ENCODE peak calls at places on chromosomes 12 and 14, in six cellular contexts. E, V, D, S, Y and I are unnamed samples. For H3K4me1, the result is how much of the 10 kb centered on the place peaks cover.

GRCh38 chr12:51636581-51636980 is 45.5 kb downstream of the SCN8A start:
- DNase-seq in E (no peak), V (no peak), D (no peak), S (no peak), Y (no peak), I (no peak)

GRCh38 chr14:31727797-31728196 is 166.6 kb downstream of the NUBPL start:
- DNase-seq in E (no peak), V (no peak), D (no peak), S (no peak), Y (no peak), I (no peak)

GRCh38 chr14:99686557-99687283 is 2.6 kb downstream of the CYP46A1 start:
- DNase-seq in E (peak), V (no peak), D (no peak), S (no peak), Y (no peak), I (peak)

GRCh38 chr12:51886021-51886710 is 1.7 kb upstream of the ANKRD33 start:
- DNase-seq in E (no peak), V (peak), D (peak), S (peak), Y (peak), I (peak)

GRCh38 chr12:103401421-103401820 is 94.3 kb downstream of the C12orf42 start:
- DNase-seq in E (no peak), V (no peak), D (no peak), S (peak), Y (no peak), I (no peak)

GRCh38 chr12:109346920-109347319 is 780 bp upstream of the MYO1H start:
- DNase-seq in E (no peak), V (no peak), D (peak), S (no peak), Y (no peak), I (no peak)

GRCh38 chr14:66165337-66165736 is 320.8 kb upstream of the CCDC196 start:
- DNase-seq in E (no peak), V (no peak), D (no peak), S (no peak), Y (no peak), I (no peak)

GRCh38 chr14:45135181-45135580 is 549 bp upstream of the FANCM start:
- DNase-seq in E (no peak), V (no peak), D (no peak), S (no peak), Y (no peak), I (no peak)

GRCh38 chr12:105047303-105047702 is 37.0 kb downstream of the ALDH1L2 start:
- DNase-seq in E (no peak), V (no peak), D (no peak), S (no peak), Y (no peak), I (no peak)

GRCh38 chr12:19390208-19390607 is 49.1 kb upstream of the AEBP2 start:
- DNase-seq in E (no peak), V (no peak), D (no peak), S (no peak), Y (no peak), I (no peak)

GRCh38 chr12:132004946-132005345 is 55.2 kb downstream of the EP400 start:
- DNase-seq in E (no peak), V (no peak), D (no peak), S (no peak), Y (no peak), I (no peak)

GRCh38 chr14:61504841-61505340 is 183.5 kb downstream of the PRKCH start:
- DNase-seq in E (no peak), V (no peak), D (no peak), S (no peak), Y (no peak), I (no peak)

GRCh38 chr14:61502459-61503093 is 181.2 kb downstream of the PRKCH start:
- DNase-seq in E (no peak), V (no peak), D (no peak), S (no peak), Y (no peak), I (no peak)

GRCh38 chr14:61503167-61503801 is 181.9 kb downstream of the PRKCH start:
- DNase-seq in E (no peak), V (no peak), D (no peak), S (no peak), Y (no peak), I (no peak)

GRCh38 chr14:61508526-61508925 is 186.8 kb upstream of the HIF1A start:
- DNase-seq in E (no peak), V (no peak), D (no peak), S (no peak), Y (no peak), I (no peak)

DNA sequence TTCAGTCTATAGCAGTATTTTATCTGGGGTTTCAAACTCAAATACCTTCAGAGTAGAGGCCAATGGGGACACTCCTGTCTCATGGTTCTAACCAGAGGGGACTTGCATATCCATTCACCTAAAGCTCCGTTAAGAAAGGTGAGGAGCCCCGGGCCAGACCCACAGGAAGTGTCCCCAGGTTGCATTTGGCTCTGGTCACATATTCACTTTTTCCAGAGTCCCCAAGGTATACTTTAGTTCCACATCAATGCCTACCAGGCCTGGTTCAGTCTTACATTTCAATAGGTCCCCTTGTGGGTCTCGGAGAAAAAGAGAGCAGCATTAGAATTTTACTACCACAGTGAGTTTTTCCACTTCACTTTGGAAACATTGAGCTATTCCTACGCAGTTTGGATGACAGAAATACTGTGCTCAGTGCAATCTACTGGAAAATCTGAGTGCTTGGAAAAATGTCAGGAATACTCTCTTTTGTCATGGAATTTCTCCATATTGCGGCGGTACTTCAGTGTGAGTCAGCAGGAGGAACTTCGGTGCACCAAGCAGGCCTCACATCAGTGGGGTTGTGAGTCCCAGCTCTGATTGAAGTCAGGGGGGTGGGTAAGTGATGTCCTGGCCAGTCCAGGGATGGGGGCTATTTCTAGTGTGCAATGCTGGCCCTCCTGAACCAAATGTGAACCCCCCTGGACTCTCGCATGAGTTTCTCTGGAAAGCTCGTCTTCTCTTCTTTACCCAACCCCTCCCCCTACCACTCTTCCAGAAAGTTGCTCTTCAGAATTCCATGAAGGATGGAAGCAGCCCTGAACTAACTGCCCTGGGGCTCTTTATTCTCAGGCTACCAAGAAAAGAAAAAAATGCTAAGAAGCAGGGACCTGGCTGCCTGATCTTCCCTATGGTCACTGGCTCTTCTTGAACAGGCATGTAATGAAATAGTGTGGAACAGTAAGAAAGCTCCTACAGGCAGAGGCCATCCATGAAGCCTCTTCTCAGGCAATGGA is 184.7 kb downstream of the PRKCH start:
- DNase-seq in E (no peak), V (no peak), D (no peak), S (no peak), Y (no peak), I (no peak)
- H3K4me1 ChIP-seq in E (under half), V (under half), D (under half), S (under half), Y (under half), I (under half)

DNA sequence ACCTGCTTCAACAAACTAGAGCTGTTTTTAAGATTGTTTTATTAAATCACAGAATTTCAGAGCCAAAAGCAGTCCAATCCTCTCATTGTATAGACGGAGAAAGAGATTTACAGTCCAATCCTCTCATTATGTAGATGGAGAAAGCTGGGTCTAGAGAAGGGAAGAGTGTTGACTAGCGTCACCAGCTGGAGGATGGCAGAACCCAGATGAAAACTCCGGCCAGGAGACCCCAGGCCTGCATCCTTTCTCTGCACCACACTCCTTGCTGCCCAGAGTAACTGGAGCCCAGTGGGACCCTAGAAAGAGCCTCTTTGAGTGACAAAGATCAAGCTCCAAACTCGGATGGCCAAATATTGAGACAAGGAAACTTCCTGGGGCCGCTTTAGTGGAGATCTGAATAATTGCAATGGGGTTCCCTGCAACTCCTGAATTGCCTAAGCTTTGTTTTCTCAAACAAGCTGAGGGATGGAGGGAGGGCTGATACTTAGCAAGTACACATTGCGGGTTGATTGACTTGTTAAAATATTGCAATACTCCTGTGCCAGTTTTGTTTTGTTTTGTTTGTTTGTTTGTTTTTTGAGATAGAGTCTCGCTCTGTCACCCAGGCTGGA is 12.5 kb downstream of the AMDHD1 start:
- DNase-seq in E (no peak), V (no peak), D (no peak), S (peak), Y (no peak), I (no peak)
- TF ChIP-seq CTCF in E (no peak), V (no peak), D (no peak), S (peak), Y (no peak), I (no peak)

GRCh38 chr12:70540996-70541395 is 96.2 kb downstream of the PTPRB start:
- DNase-seq in E (no peak), V (no peak), D (no peak), S (peak), Y (no peak), I (no peak)

GRCh38 chr12:70534466-70534865 is 102.8 kb downstream of the PTPRB start:
- DNase-seq in E (no peak), V (no peak), D (no peak), S (no peak), Y (no peak), I (no peak)

GRCh38 chr12:70535896-70536374 is 101.3 kb downstream of the PTPRB start:
- DNase-seq in E (no peak), V (no peak), D (no peak), S (peak), Y (no peak), I (no peak)

DNA sequence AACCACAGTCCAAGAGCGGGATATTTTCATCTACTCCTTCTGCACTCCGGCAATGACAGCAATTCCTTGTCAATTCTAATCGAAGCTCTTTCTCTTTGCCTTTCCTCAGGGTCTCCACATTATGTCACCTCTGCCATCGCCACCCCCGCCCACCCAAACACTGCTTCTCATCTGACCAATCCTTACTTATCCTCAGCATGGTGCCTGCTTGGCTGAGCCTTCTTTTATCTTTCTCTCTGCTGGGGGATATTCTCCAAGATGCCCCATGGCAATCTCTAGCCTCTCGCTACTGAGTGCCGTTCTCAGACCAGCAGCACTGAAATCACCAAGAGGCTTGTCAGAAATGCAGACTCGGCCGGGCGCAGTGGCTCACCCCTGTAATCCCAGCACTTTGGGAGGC is 100.6 kb downstream of the PTPRB start:
- DNase-seq in E (no peak), V (no peak), D (no peak), S (no peak), Y (no peak), I (no peak)
- H3K27ac ChIP-seq in E (no peak), V (no peak), D (no peak), S (no peak), Y (no peak), I (peak)

GRCh38 chr12:57237952-57238853 is 8.7 kb downstream of the SHMT2 start:
- DNase-seq in E (no peak), V (no peak), D (peak), S (no peak), Y (no peak), I (no peak)
- H3K4me1 ChIP-seq in E (under half), V (under half), D (half or more), S (half or more), Y (under half), I (under half)